ENCODE peak calls at places on chromosomes 5 and 9, in seven cellular contexts. W is IMR-90, V is spleen, P is Peyer's patch, H is breast epithelium, F is upper lobe of right lung, R is small intestine. E is an unnamed sample.
A peak's percentile ranks its signal among the peaks of the same experiment; 100 is the strongest.

GRCh38 chr5:103541567-103541966 is 21.0 kb downstream of the NUDT12 start:
- DNase-seq in W (no peak), V (no peak), P (no peak), H (no peak), F (no peak), R (no peak), E (no peak)

GRCh38 chr5:176748967-176749935 is 61.1 kb upstream of the UNC5A start:
- DNase-seq in W (no peak), V (peak; percentile 44), P (peak; percentile 24), H (peak; percentile 25), F (peak; percentile 41), R (no peak), E (no peak)

GRCh38 chr9:133982971-133983720 is 9.0 kb downstream of the VAV2 start:
- DNase-seq in W (no peak), V (peak; percentile 56), P (no peak), H (no peak), F (peak; percentile 58), R (no peak), E (no peak)

GRCh38 chr5:133354323-133355161 is 257.8 kb downstream of the FSTL4 start:
- DNase-seq in W (no peak), V (no peak), P (no peak), H (no peak), F (no peak), R (no peak), E (no peak)

GRCh38 chr5:124206540-124206939 is 539.9 kb downstream of the ZNF608 start:
- DNase-seq in W (no peak), V (no peak), P (no peak), H (no peak), F (no peak), R (no peak), E (no peak)

GRCh38 chr9:126360073-126360472 is 33.4 kb downstream of the MVB12B start:
- DNase-seq in W (no peak), V (no peak), P (no peak), H (no peak), F (no peak), R (no peak), E (no peak)

GRCh38 chr5:139167952-139168720 is 30.0 kb downstream of the SIL1 start:
- DNase-seq in W (no peak), V (no peak), P (no peak), H (no peak), F (no peak), R (no peak), E (no peak)

GRCh38 chr9:108430655-108431054 is 425.1 kb downstream of the ACTL7B start:
- DNase-seq in W (no peak), V (no peak), P (no peak), H (no peak), F (no peak), R (no peak), E (no peak)

GRCh38 chr9:28714175-28714574 is 1140.9 kb upstream of the C9orf72 start:
- DNase-seq in W (no peak), V (no peak), P (no peak), H (no peak), F (no peak), R (no peak), E (no peak)

GRCh38 chr5:77168884-77169254 is 41.6 kb upstream of the PDE8B start:
- DNase-seq in W (no peak), V (no peak), P (no peak), H (peak; percentile 88), F (peak; percentile 66), R (peak; percentile 35), E (peak; percentile 30)

GRCh38 chr9:36318212-36318802 is 60.1 kb upstream of the GNE start:
- DNase-seq in W (no peak), V (no peak), P (no peak), H (no peak), F (no peak), R (peak; percentile 27), E (no peak)

GRCh38 chr9:30120654-30121053 is 2263.8 kb upstream of the ACO1 start:
- DNase-seq in W (no peak), V (no peak), P (no peak), H (no peak), F (no peak), R (no peak), E (no peak)

GRCh38 chr5:123785160-123786001 is 273.4 kb downstream of the CSNK1G3 start:
- DNase-seq in W (peak; percentile 64), V (no peak), P (no peak), H (no peak), F (no peak), R (no peak), E (no peak)

GRCh38 chr9:137030528-137030927 is 1.4 kb downstream of the FUT7 start:
- DNase-seq in W (no peak), V (peak; percentile 95), P (peak; percentile 83), H (no peak), F (peak; percentile 85), R (no peak), E (no peak)

GRCh38 chr5:34552129-34552528 is 104.0 kb upstream of the RAI14 start:
- DNase-seq in W (peak; percentile 45), V (no peak), P (no peak), H (no peak), F (no peak), R (no peak), E (no peak)

GRCh38 chr9:138104251-138105122 is 226.9 kb downstream of the CACNA1B start:
- DNase-seq in W (no peak), V (peak; percentile 33), P (peak; percentile 14), H (no peak), F (peak; percentile 58), R (no peak), E (no peak)

GRCh38 chr5:165538065-165538464 is 2032.6 kb downstream of the MAT2B start:
- DNase-seq in W (peak; percentile 44), V (no peak), P (no peak), H (no peak), F (no peak), R (no peak), E (no peak)

GRCh38 chr5:103840600-103840999 is 278.0 kb upstream of the NUDT12 start:
- DNase-seq in W (peak; percentile 19), V (no peak), P (no peak), H (no peak), F (no peak), R (no peak), E (no peak)

GRCh38 chr9:114061292-114061691 is 16.8 kb downstream of the AMBP start:
- DNase-seq in W (no peak), V (peak; percentile 44), P (no peak), H (no peak), F (peak; percentile 31), R (no peak), E (no peak)

GRCh38 chr5:93967923-93968322 is 226.5 kb upstream of the POU5F2 start:
- DNase-seq in W (no peak), V (no peak), P (no peak), H (no peak), F (no peak), R (no peak), E (no peak)

GRCh38 chr5:78611161-78611605 is 37.4 kb downstream of the LHFPL2 start:
- DNase-seq in W (peak; percentile 50), V (no peak), P (no peak), H (no peak), F (no peak), R (no peak), E (no peak)

GRCh38 chr5:160462167-160462566 is 40.5 kb downstream of the PTTG1 start:
- DNase-seq in W (no peak), V (no peak), P (no peak), H (no peak), F (no peak), R (no peak), E (no peak)
- H3K27ac ChIP-seq in W (peak overlapping the region; percentile 54), V (no peak overlapping the region), P (no peak overlapping the region), H (no peak overlapping the region), F (no peak overlapping the region), R (no peak overlapping the region), E (no peak overlapping the region)

GRCh38 chr9:20379804-20380225 is 242.5 kb downstream of the MLLT3 start:
- DNase-seq in W (no peak), V (no peak), P (no peak), H (no peak), F (no peak), R (no peak), E (no peak)

GRCh38 chr9:20382460-20383071 is 239.7 kb downstream of the MLLT3 start:
- DNase-seq in W (peak; percentile 78), V (no peak), P (no peak), H (no peak), F (no peak), R (peak; percentile 28), E (no peak)

GRCh38 chr9:20376780-20377179 is 245.5 kb downstream of the MLLT3 start:
- DNase-seq in W (no peak), V (no peak), P (no peak), H (no peak), F (no peak), R (no peak), E (no peak)

GRCh38 chr9:20378851-20379250 is 243.4 kb downstream of the MLLT3 start:
- DNase-seq in W (no peak), V (no peak), P (no peak), H (no peak), F (no peak), R (no peak), E (no peak)

DNA sequence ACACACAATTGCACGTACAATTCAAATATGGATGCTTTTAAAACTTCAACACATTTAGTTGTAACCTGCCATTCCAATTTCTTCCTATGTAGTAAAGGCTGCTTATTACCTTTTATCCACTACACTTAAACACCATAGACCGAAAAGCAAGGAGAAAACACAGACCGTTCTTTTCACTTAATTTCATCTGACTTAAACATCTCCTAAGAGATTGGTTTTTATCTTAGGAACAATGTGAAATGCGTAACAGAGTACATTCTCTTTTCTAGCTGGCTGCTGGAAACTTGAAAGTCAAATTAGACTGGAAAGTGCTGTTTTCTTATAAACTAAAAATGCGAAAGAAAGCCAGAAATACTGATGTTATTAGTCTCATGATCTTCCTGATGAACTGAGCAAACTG is 241.8 kb downstream of the MLLT3 start:
- DNase-seq in W (no peak), V (no peak), P (no peak), H (no peak), F (no peak), R (no peak), E (no peak)
- H3K4me3 ChIP-seq in W (no peak overlapping the region), V (no peak overlapping the region), P (no peak overlapping the region), H (no peak overlapping the region), F (no peak overlapping the region), R (no peak overlapping the region), E (no peak overlapping the region)

GRCh38 chr5:1000329-1000728 is 8.3 kb upstream of the NKD2 start:
- DNase-seq in W (no peak), V (no peak), P (peak; percentile 39), H (no peak), F (no peak), R (no peak), E (no peak)
- H3K27me3 ChIP-seq in W (peaks cover 48% of the 10 kb centered on the region), V (peaks cover 8% of the 10 kb centered on the region), P (no peaks in the 10 kb centered on the region), H (no peaks in the 10 kb centered on the region), F (no peaks in the 10 kb centered on the region), R (no peaks in the 10 kb centered on the region), E (no peaks in the 10 kb centered on the region)

GRCh38 chr5:131534995-131535394 is 100.0 kb downstream of the RAPGEF6 start:
- DNase-seq in W (peak; percentile 26), V (no peak), P (no peak), H (no peak), F (no peak), R (no peak), E (no peak)

GRCh38 chr5:131533844-131534243 is 101.2 kb downstream of the RAPGEF6 start:
- DNase-seq in W (no peak), V (no peak), P (no peak), H (no peak), F (no peak), R (no peak), E (no peak)

GRCh38 chr5:131536849-131537448 is 98.1 kb downstream of the RAPGEF6 start:
- DNase-seq in W (no peak), V (no peak), P (no peak), H (no peak), F (no peak), R (no peak), E (no peak)

GRCh38 chr5:131538177-131538593 is 96.8 kb downstream of the RAPGEF6 start:
- DNase-seq in W (peak; percentile 83), V (no peak), P (no peak), H (no peak), F (no peak), R (no peak), E (no peak)

GRCh38 chr5:131536211-131536826 is 98.7 kb downstream of the RAPGEF6 start:
- DNase-seq in W (peak; percentile 74), V (no peak), P (no peak), H (no peak), F (no peak), R (no peak), E (no peak)
- H3K27ac ChIP-seq in W (no peak overlapping the region), V (no peak overlapping the region), P (no peak overlapping the region), H (no peak overlapping the region), F (no peak overlapping the region), R (peak overlapping the region; percentile 54), E (no peak overlapping the region)